ENCODE peak calls at places on chromosome 6, in ten cellular contexts. W is heart left ventricle, R is GM12892, Z is A549, O is H54, K is Peyer's patch, V is tibial nerve, B is stomach, X is transverse colon, J is right lobe of liver. P is an unnamed sample.

GRCh38 chr6:136550330-136551071 is at the start of gene MAP7:
- DNase-seq in R (peak), Z (peak), W (peak), J (peak), O (no peak), X (peak), B (peak), K (peak), V (no peak), P (peak)

GRCh38 chr6:47853766-47854165 is 71.9 kb downstream of the OPN5 start:
- DNase-seq in W (no peak), X (no peak), J (no peak), K (no peak), Z (no peak), V (no peak), O (no peak), B (no peak), R (no peak), P (no peak)

GRCh38 chr6:168417158-168417557 is 23.8 kb upstream of the SMOC2 start:
- DNase-seq in X (no peak), O (no peak), J (no peak), V (no peak), Z (no peak), R (no peak), B (no peak), W (no peak), K (no peak), P (no peak)

GRCh38 chr6:139939189-139939979 is 564.9 kb upstream of the CITED2 start:
- DNase-seq in Z (no peak), V (no peak), X (no peak), W (no peak), B (no peak), K (no peak), R (no peak), O (no peak), J (no peak), P (no peak)

GRCh38 chr6:138931660-138932059 is 56.4 kb downstream of the REPS1 start:
- DNase-seq in R (no peak), J (no peak), O (no peak), X (no peak), V (no peak), K (no peak), Z (no peak), B (no peak), W (no peak), P (no peak)

GRCh38 chr6:145929037-145929633 is 35.0 kb downstream of the SHPRH start:
- DNase-seq in W (no peak), K (no peak), O (no peak), J (no peak), X (no peak), R (no peak), V (peak), B (no peak), Z (peak), P (no peak)

GRCh38 chr6:105797313-105797970 is 288.7 kb upstream of the PRDM1 start:
- DNase-seq in X (no peak), O (no peak), K (no peak), R (no peak), W (no peak), V (no peak), B (no peak), J (peak), Z (no peak), P (no peak)

GRCh38 chr6:34680802-34681515 is 15.6 kb downstream of the ILRUN start:
- DNase-seq in Z (no peak), O (no peak), X (no peak), W (no peak), B (no peak), R (no peak), V (no peak), J (no peak), K (no peak), P (no peak)

GRCh38 chr6:42653851-42654250 is 68.5 kb downstream of the PRPH2 start:
- DNase-seq in K (no peak), B (no peak), Z (no peak), X (no peak), J (no peak), O (no peak), R (no peak), V (no peak), W (no peak), P (no peak)

GRCh38 chr6:125216015-125216414 is 62.4 kb downstream of the TPD52L1 start:
- DNase-seq in K (no peak), J (no peak), W (no peak), V (no peak), B (no peak), Z (no peak), R (no peak), X (no peak), O (no peak), P (no peak)

GRCh38 chr6:34239240-34239825 is 2.7 kb downstream of the HMGA1 start:
- DNase-seq in R (no peak), J (peak), O (peak), W (no peak), X (no peak), V (no peak), Z (no peak), B (no peak), K (no peak), P (peak)

GRCh38 chr6:150865406-150866146 is at the start of gene MTHFD1L:
- DNase-seq in Z (peak), J (peak), V (peak), W (peak), O (no peak), B (peak), X (peak), R (peak), K (peak), P (peak)

GRCh38 chr6:147728903-147729302 is 220.4 kb downstream of the SAMD5 start:
- DNase-seq in K (no peak), W (no peak), B (no peak), V (no peak), X (no peak), Z (no peak), R (no peak), O (no peak), J (no peak), P (no peak)

GRCh38 chr6:106103728-106104109 is 17.6 kb downstream of the PRDM1 start:
- DNase-seq in J (no peak), X (peak), K (peak), B (peak), W (no peak), R (peak), Z (no peak), V (no peak), O (no peak), P (no peak)

GRCh38 chr6:44966449-44967091 is 361.6 kb upstream of the RUNX2 start:
- DNase-seq in V (no peak), K (no peak), B (no peak), Z (peak), R (no peak), J (no peak), W (no peak), X (no peak), O (no peak), P (no peak)

GRCh38 chr6:6712258-6712978 is 123.9 kb downstream of the LY86 start:
- DNase-seq in X (peak), O (peak), W (no peak), V (no peak), J (peak), Z (peak), K (peak), B (peak), R (no peak), P (no peak)

GRCh38 chr6:36268478-36269248 is 1.2 kb upstream of the PNPLA1 start:
- DNase-seq in J (no peak), K (no peak), B (peak), X (peak), Z (no peak), R (no peak), V (no peak), O (no peak), W (no peak), P (no peak)

GRCh38 chr6:141169419-141169818 is 963.3 kb upstream of the GJE1 start:
- DNase-seq in O (no peak), V (no peak), W (no peak), Z (no peak), R (no peak), J (no peak), K (no peak), B (no peak), X (no peak), P (no peak)

GRCh38 chr6:144675231-144675861 is 390.2 kb downstream of the UTRN start:
- DNase-seq in B (no peak), W (no peak), R (no peak), V (peak), Z (no peak), J (no peak), X (peak), K (peak), O (no peak), P (no peak)

GRCh38 chr6:3749991-3750323 is 1.6 kb downstream of the PXDC1 start:
- DNase-seq in R (no peak), B (peak), X (peak), O (peak), V (peak), W (peak), Z (no peak), K (peak), J (peak), P (peak)

GRCh38 chr6:142331075-142331551 is 29.3 kb downstream of the ADGRG6 start:
- DNase-seq in O (no peak), J (no peak), V (no peak), R (no peak), W (no peak), B (no peak), X (no peak), K (no peak), Z (no peak), P (no peak)

GRCh38 chr6:93352604-93353003 is 66.8 kb downstream of the EPHA7 start:
- DNase-seq in K (no peak), O (no peak), B (no peak), J (no peak), R (no peak), W (no peak), Z (no peak), V (no peak), X (no peak), P (no peak)

GRCh38 chr6:136547336-136547735 is 2.9 kb downstream of the MAP7 start:
- DNase-seq in X (no peak), V (no peak), R (no peak), O (no peak), J (no peak), Z (peak), B (no peak), W (no peak), K (no peak), P (no peak)

GRCh38 chr6:33834401-33835392 is 30.9 kb upstream of the MLN start:
- DNase-seq in O (no peak), Z (no peak), R (no peak), J (no peak), V (no peak), K (no peak), W (no peak), X (no peak), B (no peak), P (no peak)

GRCh38 chr6:157269261-157269794 is 54.0 kb downstream of the TMEM242 start:
- DNase-seq in O (no peak), J (peak), B (peak), K (peak), V (peak), W (peak), R (no peak), X (peak), Z (no peak), P (peak)

GRCh38 chr6:159104931-159105330 is 60.1 kb upstream of the TAGAP start:
- DNase-seq in Z (no peak), O (no peak), J (no peak), X (peak), K (peak), W (no peak), B (no peak), R (no peak), V (no peak), P (no peak)

GRCh38 chr6:38671885-38672467 is 31.0 kb downstream of the GLO1 start:
- DNase-seq in R (peak), O (peak), V (peak), Z (peak), K (peak), J (no peak), B (no peak), W (no peak), X (peak), P (no peak)

GRCh38 chr6:52514514-52514913 is 62.3 kb downstream of the TRAM2 start:
- DNase-seq in O (no peak), W (no peak), R (no peak), Z (no peak), X (no peak), B (no peak), K (no peak), V (peak), J (no peak), P (peak)

GRCh38 chr6:127971945-127972391 is 71.1 kb upstream of the THEMIS start:
- DNase-seq in W (no peak), J (no peak), O (peak), B (no peak), V (no peak), R (no peak), K (no peak), X (no peak), Z (no peak), P (no peak)

GRCh38 chr6:27809067-27809938 is 102.9 kb downstream of the OR2B2 start:
- DNase-seq in X (no peak), B (no peak), J (no peak), Z (no peak), O (no peak), K (no peak), W (no peak), R (no peak), V (no peak), P (no peak)

GRCh38 chr6:105594821-105595220 is 191.9 kb upstream of the PREP start:
- DNase-seq in X (no peak), V (no peak), J (no peak), B (no peak), O (no peak), K (no peak), R (no peak), Z (no peak), W (no peak), P (no peak)

GRCh38 chr6:35318200-35318844 is 20.7 kb downstream of the DEF6 start:
- DNase-seq in Z (peak), J (peak), R (no peak), O (peak), V (peak), K (peak), X (peak), B (peak), W (peak), P (peak)

GRCh38 chr6:1657116-1657776 is 47.5 kb downstream of the FOXC1 start:
- DNase-seq in Z (no peak), V (no peak), K (no peak), O (no peak), W (no peak), B (no peak), R (no peak), J (no peak), X (no peak), P (no peak)

GRCh38 chr6:52596371-52597028 is 19.6 kb upstream of the TRAM2 start:
- DNase-seq in K (no peak), J (no peak), O (no peak), R (no peak), Z (no peak), V (no peak), W (no peak), X (no peak), B (no peak), P (no peak)

GRCh38 chr6:70236304-70236703 is 66.6 kb downstream of the COL9A1 start:
- DNase-seq in J (no peak), O (no peak), R (no peak), W (no peak), V (no peak), B (no peak), K (no peak), Z (no peak), X (no peak), P (no peak)

DNA sequence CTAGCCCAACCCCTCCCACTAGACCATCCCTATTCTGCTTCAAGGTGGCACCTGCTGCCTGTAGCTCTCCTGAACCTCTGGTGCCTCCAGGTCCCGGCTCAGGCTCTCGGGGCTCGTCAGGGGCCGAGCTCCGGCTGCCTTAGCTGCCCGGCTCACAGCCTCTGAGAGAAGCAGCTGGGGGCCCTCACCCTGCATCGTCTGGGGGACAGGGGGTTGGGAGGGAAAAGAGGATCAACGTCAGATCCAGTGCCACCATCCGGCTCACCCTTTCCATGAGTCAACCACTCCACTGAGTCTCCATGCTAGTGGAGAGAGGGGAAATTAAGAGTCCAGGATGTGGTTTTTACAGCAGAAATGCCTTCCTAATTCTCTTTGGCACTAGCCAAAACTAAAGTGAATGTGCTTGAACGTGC is 13.0 kb downstream of the BAG6 start:
- DNase-seq in V (no peak), R (no peak), B (no peak), J (peak), W (no peak), X (no peak), K (no peak), O (no peak), Z (no peak), P (no peak)
- TF ChIP-seq POLR2A in V (no peak), R (peak), B (no peak), J (no peak), W (no peak), X (no peak), K (no peak), O (no peak), Z (no peak), P (no peak)

GRCh38 chr6:71419217-71419953 is 130.8 kb downstream of the OGFRL1 start:
- DNase-seq in V (no peak), O (no peak), X (no peak), W (peak), K (no peak), Z (no peak), J (no peak), B (no peak), R (no peak), P (no peak)

GRCh38 chr6:71421611-71422010 is 133.0 kb downstream of the OGFRL1 start:
- DNase-seq in K (no peak), R (no peak), X (no peak), J (no peak), Z (no peak), O (no peak), W (no peak), B (no peak), V (no peak), P (no peak)

GRCh38 chr6:71419954-71420692 is 131.5 kb downstream of the OGFRL1 start:
- DNase-seq in Z (no peak), B (peak), W (peak), K (no peak), J (peak), R (peak), V (peak), X (peak), O (no peak), P (peak)

GRCh38 chr6:71420693-71421328 is 132.2 kb downstream of the OGFRL1 start:
- DNase-seq in V (peak), Z (peak), J (peak), O (peak), X (peak), B (peak), R (peak), K (peak), W (peak), P (peak)
- TF ChIP-seq POLR2A in V (peak), Z (peak), J (peak), O (peak), X (peak), B (peak), R (no peak), K (peak), W (peak), P (peak)

GRCh38 chr6:85449818-85450577 is at the start of gene NT5E:
- DNase-seq in Z (peak), W (peak), K (peak), R (peak), J (peak), O (peak), X (peak), B (peak), V (peak), P (peak)
- TF ChIP-seq POLR2A in Z (peak), W (no peak), K (peak), R (peak), J (peak), O (peak), X (peak), B (no peak), V (peak), P (peak)

DNA sequence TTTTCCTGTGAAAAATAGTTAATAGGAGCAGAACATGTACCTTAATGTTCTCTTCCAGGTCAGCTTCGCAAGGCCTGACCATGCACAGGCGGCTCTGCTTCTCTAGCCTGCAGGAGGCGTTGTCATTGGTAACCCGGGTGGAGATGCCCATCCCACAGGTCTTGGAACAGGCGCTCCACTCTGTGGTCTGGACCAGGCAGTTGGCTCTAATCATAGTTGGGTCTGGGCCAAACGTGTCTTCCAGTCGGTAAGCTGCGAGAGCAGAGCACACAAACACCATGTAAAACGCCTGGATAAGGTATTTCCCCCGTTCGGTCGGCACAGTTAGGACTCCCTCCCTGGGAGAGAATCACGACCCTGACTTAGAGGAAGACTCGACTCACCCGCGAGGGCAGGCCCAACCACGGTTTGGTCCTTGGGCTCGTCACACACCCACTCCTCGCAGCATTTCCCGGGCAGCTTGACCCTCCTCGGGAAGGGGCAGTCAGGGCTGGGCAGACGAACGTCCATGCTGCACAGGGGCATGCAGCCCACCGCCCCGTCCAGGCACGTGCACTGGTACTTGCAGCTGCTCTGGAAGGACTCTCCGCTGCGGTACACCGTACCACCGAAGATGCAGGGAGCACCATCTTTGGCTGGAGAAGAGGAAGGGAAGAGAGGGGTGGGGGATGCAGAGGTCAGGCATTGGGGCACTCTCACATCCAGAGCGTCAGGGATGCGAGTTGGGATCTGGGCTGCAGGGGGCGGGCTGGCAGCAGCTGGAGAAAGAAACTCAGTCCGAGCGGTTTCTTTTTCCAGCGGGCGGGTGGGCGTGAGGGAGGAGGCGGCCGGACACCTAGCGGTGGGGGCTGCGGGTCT is 1.0 kb downstream of the CCN2 start:
- DNase-seq in K (peak), J (peak), X (peak), W (peak), O (no peak), Z (peak), B (peak), V (peak), R (peak), P (peak)
- TF ChIP-seq POLR2A in K (no peak), J (no peak), X (peak), W (no peak), O (peak), Z (no peak), B (peak), V (no peak), R (no peak), P (no peak)

GRCh38 chr6:26438000-26438399 is 2.3 kb upstream of the BTN3A3 start:
- DNase-seq in X (no peak), V (no peak), B (no peak), K (no peak), R (no peak), O (no peak), W (no peak), Z (no peak), J (no peak), P (no peak)
- TF ChIP-seq POLR2A in X (no peak), V (no peak), B (no peak), K (no peak), R (no peak), O (no peak), W (no peak), Z (no peak), J (no peak), P (no peak)

GRCh38 chr6:39931607-39932006 is 2.7 kb downstream of the MOCS1 start:
- DNase-seq in Z (no peak), O (no peak), W (no peak), X (no peak), J (no peak), R (no peak), B (no peak), K (no peak), V (no peak), P (no peak)

GRCh38 chr6:39933669-39934059 is 598 bp downstream of the MOCS1 start:
- DNase-seq in W (no peak), X (no peak), J (no peak), R (no peak), K (no peak), Z (no peak), O (no peak), B (no peak), V (no peak), P (no peak)

GRCh38 chr6:39936857-39937256 is 2.6 kb upstream of the MOCS1 start:
- DNase-seq in Z (no peak), B (no peak), V (no peak), X (no peak), J (no peak), O (no peak), W (no peak), K (no peak), R (no peak), P (no peak)

GRCh38 chr6:39932386-39932785 is 1.9 kb downstream of the MOCS1 start:
- DNase-seq in R (no peak), J (no peak), B (no peak), V (no peak), X (no peak), K (no peak), W (no peak), O (no peak), Z (no peak), P (no peak)

GRCh38 chr6:39934060-39934757 is at the start of gene MOCS1:
- DNase-seq in Z (peak), R (no peak), V (peak), W (peak), K (peak), B (peak), O (peak), X (peak), J (peak), P (peak)
- TF ChIP-seq POLR2A in Z (peak), R (no peak), V (no peak), W (no peak), K (peak), B (no peak), O (peak), X (peak), J (peak), P (peak)

GRCh38 chr6:11766589-11767450 is 11.8 kb downstream of the ADTRP start:
- DNase-seq in K (no peak), V (no peak), J (no peak), W (no peak), B (no peak), R (no peak), O (peak), Z (peak), X (no peak), P (no peak)
- TF ChIP-seq POLR2A in K (no peak), V (no peak), J (no peak), W (no peak), B (no peak), R (no peak), O (no peak), Z (no peak), X (no peak), P (no peak)